ENCODE peak calls at places on chromosomes 11 and 22, in seven cellular contexts. L, O, W, U, X, I and J are unnamed samples.

GRCh38 chr22:23137905-23138520 is 3.8 kb downstream of the RSPH14 start:
- DNase-seq in L (no peak), W (no peak), O (no peak), U (peak; percentile 25), X (no peak), I (no peak), J (no peak)

GRCh38 chr11:76783294-76783900 is at the start of gene TSKU:
- DNase-seq in U (no peak), I (no peak), W (no peak), L (peak; percentile 93), O (no peak), X (peak; percentile 27), J (no peak)

GRCh38 chr22:21055880-21056319 is 10.2 kb downstream of the LRRC74B start:
- DNase-seq in W (no peak), X (no peak), O (no peak), U (no peak), I (no peak), L (no peak), J (no peak)

GRCh38 chr22:36160499-36160942 is at the start of gene APOL3:
- DNase-seq in X (peak; percentile 29), L (no peak), U (peak; percentile 34), I (no peak), W (peak; percentile 69), O (peak; percentile 74), J (no peak)

GRCh38 chr11:120682026-120682649 is 170.6 kb downstream of the GRIK4 start:
- DNase-seq in O (no peak), U (no peak), I (no peak), X (no peak), L (no peak), W (no peak), J (no peak)

GRCh38 chr11:119134389-119134978 is 13.1 kb downstream of the HINFP start:
- DNase-seq in W (no peak), L (no peak), I (no peak), U (no peak), O (no peak), X (peak; percentile 47), J (peak; percentile 67)

GRCh38 chr11:49316180-49316579 is 107.8 kb upstream of the FOLH1 start:
- DNase-seq in X (no peak), L (no peak), U (no peak), I (no peak), W (no peak), O (no peak), J (no peak)

GRCh38 chr22:17569971-17570511 is 6.7 kb downstream of the SLC25A18 start:
- DNase-seq in X (peak; percentile 17), O (no peak), L (no peak), W (no peak), I (no peak), U (peak; percentile 39), J (no peak)

GRCh38 chr11:118657238-118657637 is 22.2 kb downstream of the TREH start:
- DNase-seq in X (no peak), L (no peak), I (no peak), U (no peak), O (no peak), W (no peak), J (no peak)

GRCh38 chr22:46029036-46029435 is 52.1 kb upstream of the WNT7B start:
- DNase-seq in L (no peak), X (no peak), W (no peak), I (no peak), U (no peak), O (no peak), J (no peak)

GRCh38 chr22:23263651-23264555 is 83.6 kb downstream of the BCR start:
- DNase-seq in L (no peak), O (peak; percentile 59), W (no peak), X (no peak), I (no peak), U (no peak), J (no peak)

GRCh38 chr22:29679316-29679715 is 40.5 kb upstream of the CABP7 start:
- DNase-seq in L (no peak), U (no peak), W (no peak), I (no peak), O (no peak), X (no peak), J (no peak)

GRCh38 chr11:8671242-8671641 is 11.2 kb downstream of the TRIM66 start:
- DNase-seq in X (peak; percentile 80), O (no peak), U (peak; percentile 96), L (no peak), I (peak; percentile 15), W (peak; percentile 41), J (no peak)

GRCh38 chr22:37237371-37238268 is 6.4 kb downstream of the RAC2 start:
- DNase-seq in U (peak; percentile 74), O (no peak), L (no peak), X (no peak), W (peak; percentile 10), I (no peak), J (peak; percentile 27)

GRCh38 chr11:22304337-22304961 is 33.7 kb upstream of the SLC17A6 start:
- DNase-seq in I (no peak), U (peak; percentile 21), X (peak; percentile 37), W (no peak), L (no peak), O (no peak), J (no peak)

GRCh38 chr11:56307836-56308235 is 7.1 kb upstream of the OR8K3 start:
- DNase-seq in U (no peak), O (no peak), L (no peak), X (no peak), I (no peak), W (no peak), J (no peak)

GRCh38 chr11:103749158-103749557 is 287.3 kb upstream of the DDI1 start:
- DNase-seq in U (peak; percentile 27), I (no peak), O (no peak), W (no peak), X (no peak), L (no peak), J (no peak)

GRCh38 chr11:47220401-47220821 is 5.6 kb downstream of the DDB2 start:
- DNase-seq in X (peak; percentile 70), O (no peak), L (no peak), W (no peak), U (peak; percentile 69), I (no peak), J (no peak)

GRCh38 chr11:47215366-47215925 is 672 bp downstream of the DDB2 start:
- DNase-seq in X (peak; percentile 38), I (no peak), W (no peak), U (no peak), L (no peak), O (no peak), J (no peak)

GRCh38 chr11:47213985-47214564 is 699 bp upstream of the DDB2 start:
- DNase-seq in W (peak; percentile 96), U (peak; percentile 88), I (peak; percentile 74), X (peak; percentile 91), O (peak; percentile 94), L (no peak), J (peak; percentile 89)

GRCh38 chr11:47212938-47213337 is 1.8 kb upstream of the DDB2 start:
- DNase-seq in I (no peak), X (no peak), L (no peak), W (no peak), O (peak; percentile 66), U (no peak), J (no peak)

DNA sequence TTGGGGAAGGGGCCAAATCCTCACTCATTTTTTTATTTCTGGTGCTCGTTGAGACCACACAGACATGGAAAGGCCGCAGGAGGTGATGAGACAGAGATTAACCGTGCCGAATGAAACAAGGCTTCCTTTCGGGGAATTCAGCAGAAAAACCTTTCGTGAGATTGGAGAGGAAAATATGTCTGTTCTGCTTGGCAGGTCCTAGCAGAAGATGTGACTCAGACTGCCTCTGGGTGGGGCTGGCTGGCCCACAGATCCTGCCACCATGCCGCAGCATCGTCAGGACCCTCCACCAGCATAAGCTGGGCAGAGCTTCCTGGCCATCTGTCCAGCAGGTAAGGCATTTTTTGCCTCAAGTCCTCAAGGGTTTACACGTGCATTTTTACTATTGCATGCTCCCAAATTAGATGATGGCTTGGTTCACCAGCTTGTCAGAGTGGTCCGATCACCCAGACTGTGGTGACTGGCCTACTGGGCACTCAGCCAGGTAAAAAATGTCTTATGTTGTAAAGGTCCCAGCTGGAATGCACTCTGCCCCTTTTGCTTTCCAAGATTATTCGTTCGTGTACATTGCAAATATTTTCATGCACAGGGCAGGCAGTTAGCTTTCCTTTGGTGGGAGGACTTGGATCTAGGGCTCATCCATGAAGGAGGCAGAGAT is 1.5 kb downstream of the DDB2 start:
- DNase-seq in O (peak; percentile 69), U (peak; percentile 92), L (no peak), X (peak; percentile 90), I (no peak), W (peak; percentile 58), J (no peak)
- TF ChIP-seq CTCF in O (no peak), U (no peak), L (peak; percentile 51), X (no peak), I (no peak), W (no peak), J (no peak)

GRCh38 chr11:612201-612960 is 3.4 kb downstream of the IRF7 start:
- DNase-seq in W (no peak), O (peak; percentile 76), L (peak; percentile 93), U (no peak), I (no peak), X (peak; percentile 53), J (peak; percentile 44)
- TF ChIP-seq CTCF in W (no peak), O (no peak), L (peak; percentile 49), U (peak; percentile 38), I (no peak), X (peak; percentile 47), J (peak; percentile 27)

DNA sequence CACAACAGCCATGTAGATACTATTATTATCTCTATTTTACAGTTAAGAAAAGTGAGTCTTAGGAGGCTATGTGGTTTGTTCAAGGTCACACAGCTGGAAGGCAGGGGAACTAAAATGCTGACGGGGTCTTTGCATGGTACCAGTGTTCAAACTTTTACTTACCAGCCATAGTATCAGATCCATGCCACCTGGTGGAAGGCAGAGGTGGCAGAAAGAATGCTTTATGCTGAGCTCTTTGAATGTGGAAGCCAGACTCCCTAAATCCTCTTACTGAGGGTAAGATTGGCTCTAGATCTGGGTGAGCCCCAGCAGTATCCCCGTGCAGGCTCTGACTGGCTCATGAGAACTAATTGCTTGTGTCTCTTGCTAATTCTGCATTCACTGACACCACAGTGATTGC is 54.3 kb upstream of the NAV2 start:
- DNase-seq in L (no peak), X (peak; percentile 4), O (no peak), W (no peak), U (no peak), I (no peak), J (no peak)
- TF ChIP-seq CTCF in L (peak; percentile 56), X (peak; percentile 47), O (no peak), W (no peak), U (peak; percentile 23), I (no peak), J (no peak)

DNA sequence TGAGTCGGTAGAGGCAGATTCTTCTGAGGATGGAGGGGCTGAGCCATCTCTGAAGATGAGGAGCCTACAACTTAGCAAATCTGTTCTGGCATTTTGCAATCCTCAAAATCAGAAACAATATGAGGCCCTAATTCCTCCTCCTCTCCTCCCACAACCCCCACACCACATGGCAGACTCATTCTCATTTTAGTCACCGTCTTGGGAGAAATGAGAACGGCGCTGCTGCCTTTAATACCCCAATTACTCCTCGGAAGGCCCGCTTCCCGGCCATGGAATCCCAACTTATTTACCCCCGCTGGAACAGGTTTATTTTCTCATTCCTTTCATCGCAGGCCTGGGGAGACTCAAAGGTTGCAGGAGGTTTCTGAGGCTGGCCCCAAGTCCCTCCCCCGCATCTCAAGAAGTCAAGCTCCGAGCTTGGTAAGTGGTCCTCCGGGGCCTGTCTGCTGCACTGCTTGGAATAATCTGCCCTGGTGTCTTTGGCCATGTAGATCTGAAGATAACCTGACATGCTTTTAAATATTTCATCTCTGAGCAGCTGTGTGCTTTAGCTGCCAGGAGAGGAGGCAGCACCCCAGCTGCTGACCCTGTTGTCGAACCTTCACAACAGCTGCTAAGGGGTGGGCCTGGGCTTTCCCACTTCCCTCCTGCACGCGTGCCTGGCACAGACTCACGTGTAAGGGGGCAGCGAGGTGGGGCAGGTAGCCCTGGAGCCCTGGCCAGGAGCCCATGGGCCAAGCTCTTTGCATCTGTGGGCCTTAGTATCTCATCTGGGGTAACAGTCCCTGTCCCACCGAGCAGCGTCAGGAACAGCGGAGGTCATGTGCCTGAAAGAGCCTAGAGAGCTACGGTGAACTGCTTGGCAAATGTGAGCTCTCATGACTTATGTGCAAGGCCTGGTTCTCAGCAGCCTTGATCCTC is 164.4 kb downstream of the ST3GAL4 start:
- DNase-seq in O (no peak), I (no peak), L (peak; percentile 21), U (no peak), X (no peak), W (no peak), J (no peak)
- TF ChIP-seq CTCF in O (no peak), I (no peak), L (no peak), U (no peak), X (no peak), W (no peak), J (no peak)